ENCODE peak calls at places on chromosome 10, in four cellular contexts. One of them, this sample, is unnamed.

GRCh38 chr10:132006966-132007365 is 25.2 kb upstream of the BNIP3 start:
- DNase-seq in GM23338: peak; percentile 84
- DNase-seq in astrocyte: no peak
- DNase-seq in heart right ventricle: no peak
- DNase-seq in this sample: no peak

GRCh38 chr10:49187044-49187484 is 1.1 kb downstream of the TMEM273 start:
- DNase-seq in GM23338: no peak
- DNase-seq in astrocyte: no peak
- DNase-seq in heart right ventricle: peak; percentile 47
- DNase-seq in this sample: no peak

GRCh38 chr10:26334932-26335573 is 103.1 kb upstream of the APBB1IP start:
- DNase-seq in GM23338: peak; percentile 85
- DNase-seq in astrocyte: peak; percentile 19
- DNase-seq in heart right ventricle: peak; percentile 30
- DNase-seq in this sample: peak; percentile 27

GRCh38 chr10:154348-154747 is 19.1 kb downstream of the ZMYND11 start:
- DNase-seq in GM23338: no peak
- DNase-seq in astrocyte: peak; percentile 47
- DNase-seq in heart right ventricle: no peak
- DNase-seq in this sample: no peak

GRCh38 chr10:132577350-132578005 is 39.9 kb downstream of the INPP5A start:
- DNase-seq in GM23338: no peak
- DNase-seq in astrocyte: no peak
- DNase-seq in heart right ventricle: no peak
- DNase-seq in this sample: no peak

GRCh38 chr10:91034494-91035157 is 113.7 kb upstream of the ANKRD1 start:
- DNase-seq in GM23338: peak; percentile 50
- DNase-seq in astrocyte: peak; percentile 62
- DNase-seq in heart right ventricle: peak; percentile 75
- DNase-seq in this sample: peak; percentile 72

GRCh38 chr10:13707156-13707881 is 120.6 kb downstream of the PRPF18 start:
- DNase-seq in GM23338: peak; percentile 87
- DNase-seq in astrocyte: peak; percentile 96
- DNase-seq in heart right ventricle: peak; percentile 94
- DNase-seq in this sample: peak; percentile 86

GRCh38 chr10:13536674-13537366 is 8.0 kb upstream of the BEND7 start:
- DNase-seq in GM23338: peak; percentile 94
- DNase-seq in astrocyte: peak; percentile 18
- DNase-seq in heart right ventricle: peak; percentile 43
- DNase-seq in this sample: peak; percentile 47

GRCh38 chr10:102396751-102397151 is 1.2 kb downstream of the NFKB2 start:
- DNase-seq in GM23338: no peak
- DNase-seq in astrocyte: no peak
- DNase-seq in heart right ventricle: no peak
- DNase-seq in this sample: no peak

GRCh38 chr10:44199991-44200655 is 184.8 kb downstream of the CXCL12 start:
- DNase-seq in GM23338: no peak
- DNase-seq in astrocyte: no peak
- DNase-seq in heart right ventricle: no peak
- DNase-seq in this sample: no peak

GRCh38 chr10:48981310-48981907 is 41.8 kb upstream of the LRRC18 start:
- DNase-seq in GM23338: peak; percentile 89
- DNase-seq in astrocyte: peak; percentile 6
- DNase-seq in heart right ventricle: peak; percentile 50
- DNase-seq in this sample: peak; percentile 60

GRCh38 chr10:103621778-103622115 is 128.2 kb downstream of the NEURL1 start:
- DNase-seq in GM23338: no peak
- DNase-seq in astrocyte: no peak
- DNase-seq in heart right ventricle: no peak
- DNase-seq in this sample: no peak

GRCh38 chr10:77413231-77413630 is 224.4 kb downstream of the KCNMA1 start:
- DNase-seq in GM23338: no peak
- DNase-seq in astrocyte: no peak
- DNase-seq in heart right ventricle: no peak
- DNase-seq in this sample: no peak

GRCh38 chr10:133237241-133238065 is at the start of gene VENTX:
- DNase-seq in GM23338: peak; percentile 93
- DNase-seq in astrocyte: no peak
- DNase-seq in heart right ventricle: no peak
- DNase-seq in this sample: no peak

GRCh38 chr10:44258019-44258418 is 126.9 kb downstream of the CXCL12 start:
- DNase-seq in GM23338: no peak
- DNase-seq in astrocyte: no peak
- DNase-seq in heart right ventricle: no peak
- DNase-seq in this sample: no peak

GRCh38 chr10:124650820-124651401 is 93.3 kb downstream of the FAM53B start:
- DNase-seq in GM23338: peak; percentile 47
- DNase-seq in astrocyte: peak; percentile 18
- DNase-seq in heart right ventricle: no peak
- DNase-seq in this sample: no peak

GRCh38 chr10:86341361-86341811 is 25.2 kb downstream of the GRID1 start:
- DNase-seq in GM23338: peak; percentile 14
- DNase-seq in astrocyte: no peak
- DNase-seq in heart right ventricle: no peak
- DNase-seq in this sample: peak; percentile 4

GRCh38 chr10:117130346-117130745 is 7.7 kb downstream of the VAX1 start:
- DNase-seq in GM23338: peak; percentile 24
- DNase-seq in astrocyte: no peak
- DNase-seq in heart right ventricle: no peak
- DNase-seq in this sample: no peak

GRCh38 chr10:73211106-73211811 is 35.8 kb downstream of the DNAJC9 start:
- DNase-seq in GM23338: no peak
- DNase-seq in astrocyte: no peak
- DNase-seq in heart right ventricle: no peak
- DNase-seq in this sample: no peak

GRCh38 chr10:130809761-130810515 is 501.6 kb downstream of the TCERG1L start:
- DNase-seq in GM23338: no peak
- DNase-seq in astrocyte: no peak
- DNase-seq in heart right ventricle: no peak
- DNase-seq in this sample: no peak

GRCh38 chr10:71363936-71364335 is 32.8 kb upstream of the CDH23 start:
- DNase-seq in GM23338: no peak
- DNase-seq in astrocyte: no peak
- DNase-seq in heart right ventricle: no peak
- DNase-seq in this sample: no peak

GRCh38 chr10:50946991-50947781 is 61.8 kb upstream of the A1CF start:
- DNase-seq in GM23338: no peak
- DNase-seq in astrocyte: peak; percentile 25
- DNase-seq in heart right ventricle: no peak
- DNase-seq in this sample: no peak

GRCh38 chr10:14074062-14074884 is 256.5 kb downstream of the FRMD4A start:
- DNase-seq in GM23338: peak; percentile 41
- DNase-seq in astrocyte: peak; percentile 99
- DNase-seq in heart right ventricle: peak; percentile 85
- DNase-seq in this sample: peak; percentile 82

DNA sequence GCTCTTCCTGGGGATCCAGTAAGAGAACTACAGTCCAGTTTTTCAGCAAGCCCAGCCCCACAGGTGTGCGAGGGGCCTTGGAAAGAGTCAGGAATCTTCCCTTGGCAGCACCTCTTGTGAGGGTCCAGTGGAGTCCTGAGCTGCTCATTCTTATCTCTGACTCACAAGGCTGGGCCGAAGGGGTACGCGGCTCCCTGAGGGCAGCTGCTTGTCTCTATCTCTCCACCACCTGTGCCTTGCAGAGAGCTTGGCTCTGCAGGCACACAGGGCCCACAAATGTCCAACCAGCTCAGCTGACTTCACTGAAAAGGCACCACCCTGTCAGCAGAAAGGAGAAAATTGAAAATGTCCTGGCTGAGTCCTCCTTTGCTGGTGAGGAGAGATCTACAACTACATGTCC is 23.6 kb downstream of the UROS start:
- DNase-seq in GM23338: no peak
- DNase-seq in astrocyte: no peak
- DNase-seq in heart right ventricle: no peak
- DNase-seq in this sample: no peak
- H3K4me1 ChIP-seq in GM23338: no peaks in the 10 kb centered on the region
- H3K4me1 ChIP-seq in astrocyte: no peaks in the 10 kb centered on the region
- H3K4me1 ChIP-seq in heart right ventricle: no peaks in the 10 kb centered on the region
- H3K4me1 ChIP-seq in this sample: peaks cover 4% of the 10 kb centered on the region

DNA sequence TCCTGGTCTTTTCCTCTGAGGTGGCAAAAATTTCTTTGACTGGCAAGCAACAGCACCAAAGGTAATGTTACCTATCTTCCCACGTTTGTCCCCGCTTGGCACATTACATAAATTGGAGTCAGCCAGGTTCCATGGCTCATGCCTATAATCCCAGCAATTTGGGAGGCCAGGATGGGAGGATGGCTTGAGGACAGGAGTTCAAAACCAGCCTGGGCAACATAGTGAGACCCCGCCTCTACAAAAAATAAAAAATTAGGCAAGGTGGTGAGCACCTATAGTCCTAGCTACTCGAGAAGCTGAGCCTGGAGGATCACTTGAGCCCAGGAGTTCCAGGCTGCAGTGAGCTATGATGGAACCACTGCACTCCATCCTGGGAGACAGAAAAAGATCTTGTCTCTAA is 139.5 kb downstream of the IDE start:
- DNase-seq in GM23338: no peak
- DNase-seq in astrocyte: no peak
- DNase-seq in heart right ventricle: no peak
- DNase-seq in this sample: no peak
- H3K4me1 ChIP-seq in GM23338: no peaks in the 10 kb centered on the region
- H3K4me1 ChIP-seq in astrocyte: no peaks in the 10 kb centered on the region
- H3K4me1 ChIP-seq in heart right ventricle: peaks cover 12% of the 10 kb centered on the region
- H3K4me1 ChIP-seq in this sample: peaks cover 17% of the 10 kb centered on the region

DNA sequence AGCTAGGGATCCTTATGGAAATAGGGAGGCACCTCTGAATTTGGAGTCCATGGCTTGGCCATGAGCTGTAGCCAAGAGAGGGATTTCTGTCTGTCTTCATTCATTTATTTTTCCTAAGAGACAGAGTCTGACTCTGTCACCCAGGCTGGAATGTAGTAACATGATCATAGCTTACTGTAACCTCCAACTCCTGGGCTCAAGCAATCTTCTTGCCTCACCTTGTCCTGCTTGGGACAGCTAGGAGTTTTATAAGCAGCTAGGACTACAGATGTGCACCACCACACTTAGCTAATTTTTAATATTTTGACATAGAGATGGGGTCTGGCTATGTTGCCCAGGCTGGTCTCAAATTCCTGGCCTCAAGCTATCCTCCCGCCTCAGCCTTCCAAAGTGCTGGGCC is 8.5 kb upstream of the HABP2 start:
- DNase-seq in GM23338: no peak
- DNase-seq in astrocyte: no peak
- DNase-seq in heart right ventricle: no peak
- DNase-seq in this sample: no peak
- H3K4me1 ChIP-seq in GM23338: no peaks in the 10 kb centered on the region
- H3K4me1 ChIP-seq in astrocyte: peaks cover 3% of the 10 kb centered on the region
- H3K4me1 ChIP-seq in heart right ventricle: peaks cover 4% of the 10 kb centered on the region
- H3K4me1 ChIP-seq in this sample: peaks cover 7% of the 10 kb centered on the region

GRCh38 chr10:79248341-79248931 is 98.8 kb upstream of the PPIF start:
- DNase-seq in GM23338: no peak
- DNase-seq in astrocyte: peak; percentile 56
- DNase-seq in heart right ventricle: peak; percentile 71
- DNase-seq in this sample: peak; percentile 79
- H3K4me1 ChIP-seq in GM23338: no peaks in the 10 kb centered on the region
- H3K4me1 ChIP-seq in astrocyte: peaks cover 50% of the 10 kb centered on the region
- H3K4me1 ChIP-seq in heart right ventricle: peaks cover 84% of the 10 kb centered on the region
- H3K4me1 ChIP-seq in this sample: peaks cover 92% of the 10 kb centered on the region

DNA sequence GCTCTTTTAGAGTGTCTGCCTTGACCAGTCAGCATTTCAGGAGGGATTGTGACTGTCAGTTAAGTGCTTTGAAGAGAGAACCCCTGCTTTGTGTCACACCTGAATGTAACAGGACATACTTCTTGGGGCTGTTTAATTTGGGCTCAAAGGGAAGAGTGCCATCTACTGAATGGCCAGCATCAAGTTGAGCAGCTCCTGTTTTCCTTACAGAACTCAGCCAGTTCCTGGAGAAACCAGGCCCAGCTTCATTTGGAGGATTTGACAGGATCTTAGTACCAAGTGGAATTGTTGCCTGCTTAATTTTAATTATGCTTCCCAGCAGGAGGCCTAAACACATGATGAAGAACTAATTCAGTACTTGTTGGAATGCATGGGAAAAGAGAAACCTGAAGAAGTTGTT is 8.3 kb downstream of the ADD3 start:
- DNase-seq in GM23338: peak; percentile 63
- DNase-seq in astrocyte: no peak
- DNase-seq in heart right ventricle: no peak
- DNase-seq in this sample: no peak
- H3K4me1 ChIP-seq in GM23338: peaks cover 46% of the 10 kb centered on the region
- H3K4me1 ChIP-seq in astrocyte: no peaks in the 10 kb centered on the region
- H3K4me1 ChIP-seq in heart right ventricle: peaks cover 85% of the 10 kb centered on the region
- H3K4me1 ChIP-seq in this sample: peaks cover 70% of the 10 kb centered on the region

GRCh38 chr10:7491230-7491629 is 80.4 kb upstream of the SFMBT2 start:
- DNase-seq in GM23338: no peak
- DNase-seq in astrocyte: no peak
- DNase-seq in heart right ventricle: no peak
- DNase-seq in this sample: no peak
- H3K4me1 ChIP-seq in GM23338: peaks cover 4% of the 10 kb centered on the region
- H3K4me1 ChIP-seq in astrocyte: no peaks in the 10 kb centered on the region
- H3K4me1 ChIP-seq in heart right ventricle: peaks cover 44% of the 10 kb centered on the region
- H3K4me1 ChIP-seq in this sample: peaks cover 9% of the 10 kb centered on the region